ENCODE peak calls at places on chromosomes 6 and 20, in eight cellular contexts. F is tibial nerve, R is heart left ventricle, S is uterus, J is A549, N is NB4, G is spleen, E is IMR-90. D is an unnamed sample.
A peak's percentile ranks its signal among the peaks of the same experiment; 100 is the strongest.

GRCh38 chr6:142975272-142975805 is 30.4 kb upstream of the HIVEP2 start:
- DNase-seq in F (no peak), R (no peak), S (no peak), J (no peak), N (peak; percentile 8), G (no peak), E (no peak), D (no peak)

GRCh38 chr6:15816661-15817060 is 153.8 kb upstream of the DTNBP1 start:
- DNase-seq in F (no peak), R (no peak), S (no peak), J (no peak), N (no peak), G (no peak), E (no peak), D (no peak)

GRCh38 chr6:126650931-126651330 is 311.0 kb downstream of the CENPW start:
- DNase-seq in F (no peak), R (no peak), S (no peak), J (no peak), N (no peak), G (no peak), E (peak; percentile 25), D (no peak)

GRCh38 chr6:65280060-65280459 is 427.0 kb downstream of the EYS start:
- DNase-seq in F (no peak), R (no peak), S (no peak), J (no peak), N (no peak), G (no peak), E (no peak), D (no peak)

GRCh38 chr6:2134559-2134958 is 110.8 kb downstream of the GMDS start:
- DNase-seq in F (no peak), R (no peak), S (no peak), J (no peak), N (no peak), G (no peak), E (peak; percentile 55), D (no peak)

GRCh38 chr6:56714273-56714672 is 71.6 kb upstream of the DST start:
- DNase-seq in F (no peak), R (no peak), S (no peak), J (no peak), N (no peak), G (no peak), E (no peak), D (no peak)

GRCh38 chr20:39188264-39188765 is 226.2 kb downstream of the DHX35 start:
- DNase-seq in F (no peak), R (no peak), S (no peak), J (no peak), N (no peak), G (no peak), E (no peak), D (no peak)

GRCh38 chr6:142569676-142570075 is 267.9 kb downstream of the ADGRG6 start:
- DNase-seq in F (no peak), R (no peak), S (no peak), J (no peak), N (no peak), G (no peak), E (no peak), D (no peak)

GRCh38 chr6:161150566-161150965 is 123.3 kb downstream of the AGPAT4 start:
- DNase-seq in F (no peak), R (no peak), S (no peak), J (no peak), N (no peak), G (no peak), E (no peak), D (no peak)

GRCh38 chr6:14120556-14120955 is 3.0 kb downstream of the CD83 start:
- DNase-seq in F (no peak), R (no peak), S (no peak), J (no peak), N (no peak), G (no peak), E (no peak), D (no peak)

GRCh38 chr6:14118091-14118439 is 493 bp downstream of the CD83 start:
- DNase-seq in F (no peak), R (no peak), S (no peak), J (no peak), N (no peak), G (no peak), E (no peak), D (no peak)

GRCh38 chr6:14121936-14122344 is 4.4 kb downstream of the CD83 start:
- DNase-seq in F (peak; percentile 29), R (no peak), S (no peak), J (no peak), N (peak; percentile 85), G (no peak), E (no peak), D (peak; percentile 22)

GRCh38 chr6:14118444-14118843 is 872 bp downstream of the CD83 start:
- DNase-seq in F (no peak), R (no peak), S (no peak), J (no peak), N (no peak), G (no peak), E (no peak), D (no peak)

DNA sequence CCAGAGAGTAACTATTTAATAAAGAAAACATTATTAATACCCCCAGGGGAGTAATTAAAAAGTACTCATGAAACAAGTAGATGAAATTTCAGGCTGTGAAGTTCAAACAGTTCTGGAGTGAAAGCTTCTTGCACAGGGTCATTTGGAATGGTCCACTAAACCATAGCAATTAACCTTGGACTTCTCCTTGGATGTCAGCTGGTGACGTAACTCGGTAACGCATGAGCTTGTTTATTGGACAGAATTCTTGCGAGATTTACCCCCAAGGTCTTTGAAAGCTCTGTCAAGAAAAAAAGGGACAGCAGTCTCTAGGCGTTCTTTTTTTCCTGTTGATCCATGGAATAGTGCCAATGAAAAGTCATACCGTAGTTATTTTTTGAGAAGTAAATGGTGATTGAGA is 2.2 kb downstream of the CD83 start:
- DNase-seq in F (no peak), R (no peak), S (no peak), J (no peak), N (no peak), G (no peak), E (no peak), D (peak; percentile 60)
- H3K4me3 ChIP-seq in F (no peak overlapping the region), R (peak overlapping the region; percentile 74), S (no peak overlapping the region), J (no peak overlapping the region), N (no peak overlapping the region), G (no peak overlapping the region), E (no peak overlapping the region), D (no peak overlapping the region)

DNA sequence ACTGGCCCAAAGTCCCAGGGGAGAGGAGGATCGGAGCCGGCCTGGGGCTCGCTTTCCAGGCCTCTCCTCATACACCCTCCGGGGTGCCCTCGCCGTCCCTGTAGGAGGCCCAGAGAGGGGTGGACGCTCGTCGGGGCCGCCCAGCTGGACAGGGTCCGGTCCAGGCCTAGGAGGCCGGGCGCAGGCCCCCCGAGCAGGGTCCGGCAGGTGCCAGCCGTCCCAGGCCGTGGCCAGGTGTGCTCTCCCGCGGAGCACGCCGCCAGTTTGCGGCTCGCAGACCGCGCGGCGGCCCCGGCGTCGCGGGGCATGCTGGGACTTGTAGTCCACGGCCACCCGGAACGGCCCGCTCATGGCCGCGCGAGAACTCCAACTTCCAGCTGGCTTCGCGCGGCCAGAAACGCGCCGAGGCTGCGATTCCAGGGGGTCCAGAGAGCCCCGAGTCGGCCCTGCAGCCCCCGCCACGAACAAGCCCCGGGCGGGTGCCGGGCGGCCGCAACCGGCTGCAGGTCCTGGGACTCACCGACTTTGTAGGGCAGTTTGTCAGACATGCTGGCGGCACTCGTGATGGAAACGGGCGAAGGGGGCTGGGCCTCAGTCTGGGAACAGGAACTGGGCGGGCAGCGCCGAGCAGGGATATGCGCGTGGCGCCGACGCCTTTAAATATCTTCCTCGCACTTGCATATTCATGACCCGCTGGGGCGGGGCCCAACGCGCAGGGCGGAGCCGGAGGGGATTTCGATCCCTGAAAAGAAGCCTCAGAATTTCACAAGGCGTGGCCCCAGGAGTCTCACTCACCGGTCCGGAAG is at the start of gene AHCY:
- DNase-seq in F (peak; percentile 92), R (peak; percentile 95), S (peak; percentile 95), J (peak; percentile 98), N (peak; percentile 99), G (peak; percentile 99), E (peak; percentile 95), D (peak; percentile 98)
- TF ChIP-seq POLR2A in F (peak; percentile 43), R (no peak), S (no peak), J (peak; percentile 89), N (peak; percentile 80), G (no peak), E (no peak), D (peak; percentile 69)

GRCh38 chr6:33414592-33415271 is 3.2 kb downstream of the CUTA start:
- DNase-seq in F (no peak), R (no peak), S (no peak), J (no peak), N (peak; percentile 53), G (peak; percentile 78), E (no peak), D (no peak)
- H3K4me3 ChIP-seq in F (no peak overlapping the region), R (no peak overlapping the region), S (no peak overlapping the region), J (no peak overlapping the region), N (no peak overlapping the region), G (no peak overlapping the region), E (no peak overlapping the region), D (no peak overlapping the region)

GRCh38 chr6:154232013-154232920 is 124.3 kb downstream of the IPCEF1 start:
- DNase-seq in F (no peak), R (no peak), S (no peak), J (no peak), N (no peak), G (no peak), E (peak; percentile 39), D (no peak)

GRCh38 chr6:154230910-154231595 is 125.5 kb downstream of the IPCEF1 start:
- DNase-seq in F (no peak), R (no peak), S (no peak), J (no peak), N (no peak), G (no peak), E (no peak), D (no peak)

GRCh38 chr6:154236646-154237236 is 119.9 kb downstream of the IPCEF1 start:
- DNase-seq in F (no peak), R (no peak), S (no peak), J (no peak), N (no peak), G (no peak), E (peak; percentile 13), D (no peak)

GRCh38 chr6:154230390-154230789 is 126.2 kb downstream of the IPCEF1 start:
- DNase-seq in F (no peak), R (no peak), S (no peak), J (no peak), N (no peak), G (no peak), E (no peak), D (no peak)

GRCh38 chr6:154234019-154234772 is 122.4 kb downstream of the IPCEF1 start:
- DNase-seq in F (no peak), R (no peak), S (no peak), J (no peak), N (no peak), G (no peak), E (no peak), D (no peak)
- TF ChIP-seq POLR2A in F (no peak), R (no peak), S (no peak), J (no peak), N (no peak), G (no peak), E (no peak), D (no peak)